ENCODE peak calls at places on chromosomes 2 and 18, in five cellular contexts. V is PC-3, P is GM23248, H is PC-9, U is MM.1S. Q is an unnamed sample. For H3K36me3 and H3F3A, the result is how much of the 10 kb centered on the place peaks cover.

GRCh38 chr2:236875906-236876505 is 209.7 kb upstream of the COPS8 start:
- DNase-seq in P (no peak), U (no peak), V (peak), H (no peak), Q (no peak)

GRCh38 chr18:49690307-49690706 is 123.0 kb downstream of the ACAA2 start:
- DNase-seq in U (no peak), V (peak), H (peak), P (peak), Q (no peak)

GRCh38 chr18:35478520-35479435 is 19.0 kb downstream of the INO80C start:
- DNase-seq in U (no peak), P (peak), H (peak), V (peak), Q (no peak)

GRCh38 chr2:73907840-73908452 is 15.1 kb downstream of the ACTG2 start:
- DNase-seq in P (peak), H (peak), U (peak), V (peak), Q (peak)

GRCh38 chr18:79320216-79320615 is 75.5 kb upstream of the NFATC1 start:
- DNase-seq in H (no peak), P (no peak), V (no peak), U (no peak), Q (peak)

GRCh38 chr2:98895901-98896300 is 40.1 kb downstream of the CRACDL start:
- DNase-seq in P (no peak), U (no peak), V (no peak), H (no peak), Q (no peak)

GRCh38 chr18:75204262-75204977 is 4.5 kb downstream of the PTGR3 start:
- DNase-seq in P (peak), H (no peak), V (no peak), U (no peak), Q (peak)

GRCh38 chr2:145065278-145065677 is 545.4 kb upstream of the ZEB2 start:
- DNase-seq in U (no peak), V (no peak), H (no peak), P (no peak), Q (no peak)

GRCh38 chr18:62288669-62289016 is 36.5 kb upstream of the TNFRSF11A start:
- DNase-seq in H (no peak), V (no peak), U (no peak), P (no peak), Q (no peak)

GRCh38 chr2:175403599-175404221 is 222.2 kb upstream of the ATP5MC3 start:
- DNase-seq in U (no peak), P (no peak), H (no peak), V (no peak), Q (no peak)

GRCh38 chr18:44866103-44866502 is 185.4 kb downstream of the SETBP1 start:
- DNase-seq in V (no peak), H (no peak), U (no peak), P (no peak), Q (no peak)

GRCh38 chr18:58625839-58626238 is 3.1 kb downstream of the ALPK2 start:
- DNase-seq in U (no peak), P (no peak), V (no peak), H (no peak), Q (no peak)

GRCh38 chr2:15271941-15272340 is 289.2 kb downstream of the NBAS start:
- DNase-seq in V (no peak), P (peak), U (no peak), H (no peak), Q (no peak)

GRCh38 chr2:120779781-120780283 is 44.2 kb downstream of the GLI2 start:
- DNase-seq in V (peak), H (peak), P (peak), U (no peak), Q (peak)

GRCh38 chr18:79503891-79504475 is 108.3 kb downstream of the NFATC1 start:
- DNase-seq in V (no peak), U (no peak), H (no peak), P (no peak), Q (no peak)

GRCh38 chr2:174699993-174700766 is 64.1 kb downstream of the CHRNA1 start:
- DNase-seq in V (peak), U (peak), P (peak), H (peak), Q (peak)

GRCh38 chr2:170966648-170967396 is 37.8 kb downstream of the GORASP2 start:
- DNase-seq in U (no peak), V (peak), H (no peak), P (peak), Q (peak)

GRCh38 chr2:225693259-225693658 is 293.7 kb downstream of the NYAP2 start:
- DNase-seq in P (no peak), V (no peak), H (no peak), U (no peak), Q (no peak)

GRCh38 chr18:55753643-55754255 is 165.8 kb upstream of the TCF4 start:
- DNase-seq in P (peak), V (peak), H (no peak), U (no peak), Q (no peak)

DNA sequence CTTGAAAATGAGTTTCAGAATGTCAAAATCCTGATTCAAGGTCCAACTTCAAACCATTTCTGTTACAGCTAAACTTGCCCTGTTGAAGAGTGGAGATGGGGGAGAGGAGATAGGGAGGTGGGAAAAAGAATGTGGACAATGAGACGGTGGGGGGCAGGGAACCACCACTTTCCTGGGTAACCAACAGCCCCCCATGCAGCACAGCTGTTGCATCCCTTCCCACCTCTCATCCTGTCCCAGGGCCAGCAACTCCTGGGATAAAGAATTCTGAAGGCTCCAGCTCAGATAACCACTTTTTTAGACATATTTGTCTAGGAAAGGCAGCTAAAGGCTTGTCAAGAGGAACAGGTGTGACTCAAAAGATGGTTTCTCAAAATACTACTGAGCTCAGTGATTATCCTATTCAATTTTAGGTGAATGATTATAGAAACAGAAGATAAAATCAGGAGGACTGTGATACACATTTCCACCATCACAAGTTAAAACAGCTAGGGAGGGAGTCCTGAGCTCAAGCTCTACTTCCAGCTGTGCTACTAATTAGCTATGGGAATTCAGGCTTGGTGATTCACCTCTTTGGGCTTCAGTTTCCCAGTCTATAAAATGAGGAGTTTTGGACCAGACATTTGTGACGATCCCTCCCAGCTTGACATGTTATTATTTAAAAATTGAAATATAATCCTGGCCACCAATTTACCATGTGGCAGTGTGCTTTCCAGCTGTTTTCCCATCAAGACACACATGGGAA is 36.3 kb downstream of the HDHD2 start:
- DNase-seq in H (no peak), P (peak), V (no peak), U (no peak), Q (peak)
- H3K36me3 ChIP-seq in H (under half), P (under half), V (under half), U (under half), Q (under half)

GRCh38 chr2:188551671-188552070 is 260.0 kb downstream of the GULP1 start:
- DNase-seq in H (no peak), U (no peak), P (no peak), V (no peak), Q (no peak)
- H3K4me3 ChIP-seq in H (no peak), U (no peak), P (no peak), V (no peak), Q (no peak)

DNA sequence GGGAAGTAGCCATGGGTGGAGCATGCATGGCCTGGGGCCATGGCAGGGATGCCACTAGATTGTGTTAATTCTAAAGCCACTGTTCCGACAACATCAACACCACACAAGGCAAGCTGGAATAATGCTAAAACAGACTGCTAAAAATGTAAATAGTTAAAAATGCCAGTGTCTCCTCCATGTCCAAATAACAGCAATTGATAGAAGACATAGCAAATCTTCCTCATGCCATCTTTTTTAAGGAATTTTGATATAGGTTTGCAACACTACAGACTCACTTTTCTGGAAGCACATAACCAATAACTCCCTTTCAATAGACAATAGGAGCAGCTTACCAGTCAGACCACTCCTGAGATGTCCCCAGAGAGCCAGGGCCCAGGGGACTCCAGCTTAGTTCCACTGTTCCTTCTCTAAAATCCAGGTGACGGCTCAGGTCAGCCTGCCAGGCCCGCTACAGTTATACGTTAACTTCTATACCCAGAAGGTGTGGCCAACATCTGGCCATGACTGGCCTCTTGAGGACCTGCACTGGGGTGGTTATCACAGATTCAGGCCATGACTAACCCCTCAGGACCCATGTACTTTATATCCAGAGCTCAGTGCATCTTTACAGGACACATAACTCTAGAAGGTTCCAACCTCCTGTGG is 20.3 kb downstream of the TUBB6 start:
- DNase-seq in H (no peak), U (no peak), V (no peak), P (no peak), Q (no peak)
- H3F3A ChIP-seq in H (under half), U (under half), V (under half), P (half or more), Q (under half)

DNA sequence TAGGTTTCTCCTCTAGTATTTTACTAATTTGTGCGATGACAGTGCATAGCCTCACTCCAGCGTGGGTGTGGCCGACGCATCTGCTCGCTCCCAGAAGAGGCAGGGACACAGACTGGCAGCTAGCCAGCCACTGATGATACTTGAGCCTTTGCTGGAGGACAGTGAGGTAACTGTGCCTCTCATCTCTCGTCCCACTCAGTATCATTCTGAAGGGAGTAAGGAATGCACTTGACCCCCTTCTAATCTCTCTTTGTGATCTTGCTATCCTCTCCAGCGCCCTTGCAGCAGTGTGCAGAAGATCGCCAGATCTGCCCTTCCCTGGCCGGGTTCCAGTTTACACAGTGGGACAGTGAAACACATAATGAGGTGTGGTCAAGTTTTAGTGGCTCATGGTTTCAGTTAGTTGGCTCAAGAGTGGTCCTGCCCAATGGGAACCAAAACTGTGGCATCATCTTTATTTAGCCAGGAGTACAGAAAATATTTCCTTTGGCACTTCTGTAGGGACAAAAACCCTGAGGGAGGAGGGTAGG is 17.5 kb downstream of the NCAPH start:
- DNase-seq in H (no peak), U (no peak), V (no peak), P (peak), Q (no peak)
- H3K36me3 ChIP-seq in H (under half), U (under half), V (half or more), P (under half), Q (under half)

GRCh38 chr2:30268296-30268871 is 37.0 kb downstream of the LBH start:
- DNase-seq in P (no peak), V (no peak), U (no peak), H (no peak), Q (no peak)

GRCh38 chr2:30266051-30266621 is 34.8 kb downstream of the LBH start:
- DNase-seq in V (no peak), U (no peak), H (no peak), P (peak), Q (no peak)

GRCh38 chr2:30267576-30267975 is 36.2 kb downstream of the LBH start:
- DNase-seq in P (no peak), H (no peak), V (no peak), U (peak), Q (no peak)

GRCh38 chr2:30266705-30267104 is 35.4 kb downstream of the LBH start:
- DNase-seq in U (no peak), H (no peak), V (no peak), P (no peak), Q (no peak)

GRCh38 chr2:30267161-30267568 is 35.8 kb downstream of the LBH start:
- DNase-seq in U (peak), H (no peak), P (no peak), V (no peak), Q (no peak)
- H3K4me3 ChIP-seq in U (no peak), H (no peak), P (no peak), V (no peak), Q (no peak)

DNA sequence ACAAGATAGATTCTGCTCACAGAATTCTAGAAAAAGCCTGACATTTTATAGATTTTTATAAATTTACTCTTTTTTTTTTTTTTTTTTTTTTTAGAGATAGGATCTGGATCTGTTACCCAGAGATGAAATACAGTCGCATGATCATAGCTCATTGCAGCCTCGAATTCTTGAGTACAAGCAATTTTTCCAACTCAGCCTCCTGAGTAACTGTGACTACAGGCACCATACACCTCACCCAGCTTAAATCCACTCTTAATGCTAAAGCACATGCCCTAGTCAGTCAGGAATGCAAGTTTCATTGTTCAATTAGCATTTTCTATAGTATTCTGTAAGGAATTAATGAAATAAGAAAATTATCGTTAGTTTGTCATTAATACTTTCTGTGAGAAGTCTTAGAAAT is 32.1 kb upstream of the WDR75 start:
- DNase-seq in V (no peak), U (no peak), H (no peak), P (peak), Q (no peak)
- H3F3A ChIP-seq in V (under half), U (under half), H (under half), P (under half), Q (under half)

Q was measured in neural progenitor cell.